ENCODE peak calls at places on chromosomes 4 and X, in four cellular contexts. One of them, this sample, is unnamed.
A peak's percentile ranks its signal among the peaks of the same experiment; 100 is the strongest.

GRCh38 chr4:785332-786073 is 40.4 kb downstream of the CPLX1 start:
- DNase-seq in GM10248: no peak
- DNase-seq in ELR: no peak
- DNase-seq in GM12865: no peak
- DNase-seq in this sample: no peak

GRCh38 chrX:40003071-40003981 is 94.4 kb downstream of the BCOR start:
- DNase-seq in ELR: no peak
- DNase-seq in GM10248: no peak
- DNase-seq in GM12865: no peak
- DNase-seq in this sample: no peak

GRCh38 chr4:121551881-121552280 is 144.9 kb downstream of the ANXA5 start:
- DNase-seq in GM12865: no peak
- DNase-seq in GM10248: no peak
- DNase-seq in ELR: no peak
- DNase-seq in this sample: no peak

GRCh38 chr4:1497189-1497801 is 91.1 kb upstream of the NKX1-1 start:
- DNase-seq in GM12865: no peak
- DNase-seq in GM10248: no peak
- DNase-seq in ELR: no peak
- DNase-seq in this sample: no peak

GRCh38 chr4:104490770-104491395 is 3.8 kb downstream of the CXXC4 start:
- DNase-seq in ELR: peak; percentile 46
- DNase-seq in GM10248: peak; percentile 44
- DNase-seq in GM12865: peak; percentile 90
- DNase-seq in this sample: peak; percentile 61

GRCh38 chr4:136150046-136150445 is 1382.2 kb downstream of the PCDH18 start:
- DNase-seq in ELR: no peak
- DNase-seq in GM12865: no peak
- DNase-seq in GM10248: no peak
- DNase-seq in this sample: no peak

GRCh38 chr4:8188743-8189550 is 10.1 kb upstream of the SH3TC1 start:
- DNase-seq in GM12865: no peak
- DNase-seq in ELR: no peak
- DNase-seq in GM10248: no peak
- DNase-seq in this sample: no peak

GRCh38 chr4:25401066-25401465 is 24.0 kb downstream of the ANAPC4 start:
- DNase-seq in ELR: peak; percentile 25
- DNase-seq in GM12865: no peak
- DNase-seq in GM10248: no peak
- DNase-seq in this sample: no peak

GRCh38 chrX:47218280-47218919 is at the start of gene CDK16:
- DNase-seq in ELR: peak; percentile 75
- DNase-seq in GM12865: peak; percentile 87
- DNase-seq in GM10248: peak; percentile 84
- DNase-seq in this sample: peak; percentile 88

GRCh38 chr4:67152976-67153375 is 392.3 kb downstream of the CENPC start:
- DNase-seq in ELR: no peak
- DNase-seq in GM12865: no peak
- DNase-seq in GM10248: no peak
- DNase-seq in this sample: no peak

GRCh38 chrX:38816158-38816557 is 14.9 kb downstream of the MID1IP1 start:
- DNase-seq in GM10248: no peak
- DNase-seq in ELR: no peak
- DNase-seq in GM12865: no peak
- DNase-seq in this sample: no peak

GRCh38 chrX:14997271-14997670 is 124.0 kb downstream of the MOSPD2 start:
- DNase-seq in GM10248: no peak
- DNase-seq in ELR: no peak
- DNase-seq in GM12865: no peak
- DNase-seq in this sample: no peak

GRCh38 chr4:13615162-13615561 is 12.4 kb downstream of the BOD1L1 start:
- DNase-seq in GM12865: peak; percentile 49
- DNase-seq in GM10248: peak; percentile 22
- DNase-seq in ELR: no peak
- DNase-seq in this sample: peak; percentile 25

GRCh38 chrX:153767674-153768055 is 3.6 kb downstream of the PLXNB3 start:
- DNase-seq in GM10248: no peak
- DNase-seq in GM12865: no peak
- DNase-seq in ELR: no peak
- DNase-seq in this sample: peak; percentile 4

GRCh38 chr4:65645185-65645584 is 25.1 kb downstream of the EPHA5 start:
- DNase-seq in GM10248: no peak
- DNase-seq in GM12865: no peak
- DNase-seq in ELR: no peak
- DNase-seq in this sample: no peak

GRCh38 chr4:71275570-71275969 is 63.2 kb upstream of the SLC4A4 start:
- DNase-seq in ELR: no peak
- DNase-seq in GM10248: no peak
- DNase-seq in GM12865: no peak
- DNase-seq in this sample: no peak

GRCh38 chr4:1154523-1155182 is 17.7 kb downstream of the SPON2 start:
- DNase-seq in GM10248: peak; percentile 8
- DNase-seq in ELR: no peak
- DNase-seq in GM12865: no peak
- DNase-seq in this sample: no peak